ENCODE peak calls at places on chromosomes 4 and X, in eight cellular contexts. Q is Calu3; N is NT2/D1; K is stimulated activated CD4-positive, alpha-beta T cell treated with anti-CD3 and anti-CD28 coated beads, Interleukin-15, amount 100 ng/mL, for 24 hours; A is AG04449; P is EH; O is right lobe of liver; B is HT1080. V is an unnamed sample.

GRCh38 chrX:40514376-40514775 is 66.4 kb upstream of the ATP6AP2 start:
- DNase-seq in Q (no peak), N (no peak), K (no peak), A (no peak), P (no peak), O (no peak), B (no peak), V (no peak)

GRCh38 chr4:80631861-80632260 is 296.3 kb downstream of the CFAP299 start:
- DNase-seq in Q (no peak), N (no peak), K (no peak), A (no peak), P (no peak), O (no peak), B (no peak), V (no peak)

GRCh38 chrX:68421651-68422050 is 11.6 kb downstream of the OPHN1 start:
- DNase-seq in Q (no peak), N (no peak), K (no peak), A (no peak), P (peak; percentile 34), O (no peak), B (no peak), V (no peak)

GRCh38 chrX:24828147-24828546 is 134.4 kb downstream of the POLA1 start:
- DNase-seq in Q (no peak), N (no peak), K (no peak), A (no peak), P (no peak), O (no peak), B (no peak), V (no peak)

GRCh38 chr4:86918539-86919072 is 16.2 kb upstream of the AFF1 start:
- DNase-seq in Q (no peak), N (no peak), K (no peak), A (peak; percentile 73), P (peak; percentile 82), O (no peak), B (no peak), V (no peak)

GRCh38 chr4:185464887-185465286 is 6.6 kb downstream of the CCDC110 start:
- DNase-seq in Q (no peak), N (no peak), K (no peak), A (no peak), P (no peak), O (no peak), B (no peak), V (no peak)

GRCh38 chr4:139656614-139657486 is 8.8 kb upstream of the MGST2 start:
- DNase-seq in Q (peak; percentile 59), N (peak; percentile 46), K (peak; percentile 53), A (no peak), P (peak; percentile 78), O (peak; percentile 63), B (peak; percentile 78), V (peak; percentile 42)

GRCh38 chrX:153477039-153477438 is 6.7 kb upstream of the HAUS7 start:
- DNase-seq in Q (no peak), N (no peak), K (no peak), A (no peak), P (peak; percentile 83), O (no peak), B (peak; percentile 15), V (no peak)

GRCh38 chrX:132266583-132267355 is 47.5 kb upstream of the RAP2C start:
- DNase-seq in Q (no peak), N (no peak), K (peak; percentile 30), A (no peak), P (no peak), O (no peak), B (no peak), V (no peak)

GRCh38 chrX:69287025-69287540 is 121.8 kb upstream of the PJA1 start:
- DNase-seq in Q (no peak), N (no peak), K (no peak), A (no peak), P (no peak), O (no peak), B (no peak), V (no peak)

GRCh38 chr4:6674500-6675149 is 19.1 kb upstream of the S100P start:
- DNase-seq in Q (peak; percentile 46), N (no peak), K (peak; percentile 72), A (no peak), P (peak; percentile 28), O (no peak), B (peak; percentile 54), V (no peak)

GRCh38 chr4:81756973-81757372 is 285.3 kb upstream of the RASGEF1B start:
- DNase-seq in Q (no peak), N (no peak), K (no peak), A (no peak), P (no peak), O (no peak), B (no peak), V (no peak)

GRCh38 chr4:83558693-83559092 is 22.8 kb downstream of the GPAT3 start:
- DNase-seq in Q (no peak), N (no peak), K (no peak), A (no peak), P (peak; percentile 36), O (no peak), B (peak; percentile 57), V (no peak)

GRCh38 chr4:12186526-12186925 is 757.8 kb upstream of the HS3ST1 start:
- DNase-seq in Q (no peak), N (no peak), K (no peak), A (no peak), P (no peak), O (no peak), B (no peak), V (no peak)

GRCh38 chr4:83599183-83599582 is 63.3 kb downstream of the GPAT3 start:
- DNase-seq in Q (peak; percentile 2), N (no peak), K (no peak), A (no peak), P (peak; percentile 63), O (no peak), B (peak; percentile 70), V (no peak)

GRCh38 chrX:120560405-120560841 is 339 bp downstream of the CUL4B start:
- DNase-seq in Q (peak; percentile 18), N (no peak), K (peak; percentile 48), A (no peak), P (peak; percentile 75), O (no peak), B (no peak), V (no peak)

GRCh38 chrX:115364625-115365024 is 75.1 kb downstream of the LUZP4 start:
- DNase-seq in Q (no peak), N (no peak), K (no peak), A (no peak), P (no peak), O (no peak), B (no peak), V (no peak)

GRCh38 chrX:79243691-79244090 is 99.2 kb downstream of the GPR174 start:
- DNase-seq in Q (no peak), N (no peak), K (no peak), A (no peak), P (no peak), O (no peak), B (no peak), V (no peak)

GRCh38 chrX:119529355-119530276 is 35.6 kb downstream of the STEEP1 start:
- DNase-seq in Q (no peak), N (no peak), K (no peak), A (no peak), P (no peak), O (no peak), B (no peak), V (no peak)

GRCh38 chrX:71301195-71301924 is at the start of gene ITGB1BP2:
- DNase-seq in Q (no peak), N (peak; percentile 6), K (no peak), A (no peak), P (peak; percentile 85), O (no peak), B (no peak), V (peak; percentile 6)

GRCh38 chrX:139211568-139212182 is 318.9 kb upstream of the F9 start:
- DNase-seq in Q (no peak), N (no peak), K (no peak), A (no peak), P (no peak), O (no peak), B (no peak), V (no peak)